ENCODE peak calls at places on chromosomes 11 and 22, in six cellular contexts. O is fibroblast of the aortic adventitia; S is CD4-positive, alpha-beta T cell; Z is thyroid gland; L is HFF-Myc; K is glutamatergic neuron. F is an unnamed sample.

GRCh38 chr22:21938071-21938822 is 14.4 kb downstream of the PPM1F start:
- DNase-seq in S (peak; percentile 79), L (peak; percentile 76), O (peak; percentile 85), Z (peak; percentile 89), K (peak; percentile 99), F (peak; percentile 99)

GRCh38 chr11:119134389-119134978 is 13.1 kb downstream of the HINFP start:
- DNase-seq in L (no peak), K (no peak), Z (peak; percentile 11), O (no peak), S (no peak), F (no peak)

GRCh38 chr11:64522843-64523242 is 68.2 kb upstream of the SLC22A12 start:
- DNase-seq in O (no peak), L (no peak), Z (no peak), S (no peak), K (no peak), F (no peak)

GRCh38 chr11:77127674-77127968 is 425 bp upstream of the MYO7A start:
- DNase-seq in S (no peak), L (no peak), Z (peak; percentile 8), K (no peak), O (no peak), F (no peak)

GRCh38 chr22:20146777-20147176 is 4.1 kb downstream of the CCDC188 start:
- DNase-seq in Z (no peak), O (no peak), S (no peak), L (no peak), K (no peak), F (no peak)

GRCh38 chr11:114044042-114044871 is 15.3 kb upstream of the ZBTB16 start:
- DNase-seq in K (no peak), L (no peak), S (no peak), O (no peak), Z (no peak), F (no peak)

GRCh38 chr22:50676211-50676636 is 3.6 kb downstream of the SHANK3 start:
- DNase-seq in S (no peak), K (no peak), Z (no peak), L (no peak), O (no peak), F (no peak)

GRCh38 chr22:37681556-37682049 is 4.5 kb upstream of the NOL12 start:
- DNase-seq in S (peak; percentile 61), Z (peak; percentile 74), L (no peak), O (peak; percentile 82), K (peak; percentile 74), F (peak; percentile 70)

GRCh38 chr11:126797801-126798200 is 202.8 kb downstream of the KIRREL3 start:
- DNase-seq in O (no peak), S (no peak), K (no peak), L (no peak), Z (no peak), F (no peak)

GRCh38 chr22:41827671-41828070 is 5.2 kb upstream of the SREBF2 start:
- DNase-seq in O (no peak), S (no peak), Z (no peak), K (no peak), L (no peak), F (no peak)

GRCh38 chr11:127844843-127845242 is 742.5 kb downstream of the ETS1 start:
- DNase-seq in O (no peak), L (no peak), S (no peak), K (no peak), Z (no peak), F (no peak)

GRCh38 chr11:128318856-128319474 is 268.4 kb downstream of the ETS1 start:
- DNase-seq in L (no peak), K (no peak), Z (no peak), O (no peak), S (peak; percentile 70), F (no peak)

GRCh38 chr11:1458340-1459218 is 28.0 kb downstream of the MOB2 start:
- DNase-seq in S (no peak), Z (peak; percentile 93), O (no peak), K (peak; percentile 77), L (no peak), F (peak; percentile 45)

GRCh38 chr11:44634401-44635281 is 69.2 kb downstream of the CD82 start:
- DNase-seq in S (no peak), O (peak; percentile 60), K (peak; percentile 56), L (peak; percentile 15), Z (peak; percentile 86), F (no peak)

GRCh38 chr22:44338183-44338812 is 25.5 kb upstream of the SHISAL1 start:
- DNase-seq in K (no peak), O (no peak), S (no peak), L (no peak), Z (no peak), F (no peak)

DNA sequence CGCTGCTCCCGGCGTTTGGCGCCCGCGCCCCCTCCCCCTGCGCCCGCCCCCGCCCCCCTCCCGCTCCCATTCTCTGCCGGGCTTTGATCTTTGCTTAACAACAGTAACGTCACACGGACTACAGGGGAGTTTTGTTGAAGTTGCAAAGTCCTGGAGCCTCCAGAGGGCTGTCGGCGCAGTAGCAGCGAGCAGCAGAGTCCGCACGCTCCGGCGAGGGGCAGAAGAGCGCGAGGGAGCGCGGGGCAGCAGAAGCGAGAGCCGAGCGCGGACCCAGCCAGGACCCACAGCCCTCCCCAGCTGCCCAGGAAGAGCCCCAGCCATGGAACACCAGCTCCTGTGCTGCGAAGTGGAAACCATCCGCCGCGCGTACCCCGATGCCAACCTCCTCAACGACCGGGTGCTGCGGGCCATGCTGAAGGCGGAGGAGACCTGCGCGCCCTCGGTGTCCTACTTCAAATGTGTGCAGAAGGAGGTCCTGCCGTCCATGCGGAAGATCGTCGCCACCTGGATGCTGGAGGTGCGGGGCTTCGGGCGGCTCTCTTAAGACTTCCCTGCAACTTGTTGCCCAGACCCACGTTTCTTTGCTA is at the start of gene CCND1:
- DNase-seq in K (peak; percentile 74), O (peak; percentile 94), Z (peak; percentile 89), S (no peak), L (peak; percentile 91), F (peak; percentile 74)
- TF ChIP-seq CTCF in K (no peak), O (peak; percentile 52), Z (no peak), S (no peak), L (no peak), F (no peak)

GRCh38 chr22:48700566-48701295 is 1126.9 kb downstream of the BRD1 start:
- DNase-seq in Z (no peak), S (no peak), K (no peak), O (no peak), L (no peak), F (no peak)
- TF ChIP-seq CTCF in Z (no peak), S (no peak), K (no peak), O (no peak), L (no peak), F (no peak)

DNA sequence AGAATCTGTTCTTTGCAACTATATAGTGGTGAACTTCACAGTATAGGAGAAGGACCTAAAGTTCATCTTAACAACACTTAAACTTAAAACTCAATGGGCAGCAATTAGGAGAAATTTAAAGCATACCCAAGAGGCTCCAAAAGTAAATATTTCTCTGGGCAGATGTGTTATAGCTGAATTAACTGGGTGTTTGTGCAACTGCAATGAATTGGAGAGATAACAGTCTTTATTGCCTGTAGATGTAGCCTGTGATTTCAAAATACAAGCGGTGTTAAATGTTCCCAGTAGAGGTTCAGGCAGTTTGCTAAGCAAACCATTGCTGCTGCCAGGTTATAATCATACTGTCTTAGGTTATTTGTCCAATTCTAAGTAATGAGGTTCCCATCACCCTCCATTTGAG is 294.1 kb upstream of the MTNR1B start:
- DNase-seq in K (no peak), O (no peak), Z (no peak), L (no peak), S (no peak), F (no peak)
- TF ChIP-seq CTCF in K (no peak), O (no peak), Z (no peak), L (no peak), S (no peak), F (no peak)

GRCh38 chr11:17351171-17351509 is 460 bp upstream of the NCR3LG1 start:
- DNase-seq in K (no peak), Z (no peak), S (no peak), L (no peak), O (no peak), F (no peak)
- TF ChIP-seq CTCF in K (peak; percentile 47), Z (peak; percentile 11), S (peak; percentile 26), L (peak; percentile 9), O (peak; percentile 31), F (peak; percentile 32)

GRCh38 chr11:71302911-71303310 is 50.5 kb upstream of the SHANK2 start:
- DNase-seq in S (no peak), K (no peak), L (no peak), O (no peak), Z (no peak), F (no peak)
- TF ChIP-seq CTCF in S (no peak), K (no peak), L (no peak), O (peak; percentile 18), Z (no peak), F (no peak)

DNA sequence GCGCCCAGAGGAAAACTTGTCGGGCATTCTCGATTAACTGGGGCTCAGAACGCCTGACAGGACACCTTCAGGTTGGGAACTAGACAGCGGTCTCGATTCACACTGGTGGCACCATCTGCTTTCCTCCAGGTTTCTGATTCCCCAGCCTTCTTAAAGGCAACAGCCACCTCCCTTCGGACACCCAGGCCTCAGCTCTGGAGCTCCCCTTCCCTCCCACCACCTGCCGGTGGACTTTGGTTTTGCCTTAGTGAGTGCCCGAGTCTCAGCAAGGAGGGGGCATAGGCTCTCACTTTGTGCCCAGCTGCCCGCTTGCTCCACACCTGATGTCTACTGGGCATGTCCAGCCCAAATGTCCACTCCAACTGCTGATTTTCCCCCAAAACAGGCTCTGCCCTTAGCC is 110.4 kb upstream of the PARVA start:
- DNase-seq in S (no peak), O (no peak), Z (no peak), K (no peak), L (no peak), F (no peak)
- TF ChIP-seq CTCF in S (no peak), O (no peak), Z (no peak), K (no peak), L (no peak), F (no peak)

GRCh38 chr22:45544588-45545170 is 42.0 kb downstream of the FBLN1 start:
- DNase-seq in K (no peak), O (peak; percentile 99), L (no peak), Z (no peak), S (no peak), F (no peak)

GRCh38 chr22:45540122-45540521 is 37.4 kb downstream of the FBLN1 start:
- DNase-seq in O (no peak), S (no peak), L (no peak), Z (peak; percentile 56), K (no peak), F (no peak)

GRCh38 chr22:45542001-45542520 is 39.4 kb downstream of the FBLN1 start:
- DNase-seq in O (no peak), Z (no peak), L (no peak), S (no peak), K (no peak), F (no peak)

GRCh38 chr22:45541580-45541979 is 38.9 kb downstream of the FBLN1 start:
- DNase-seq in S (no peak), L (no peak), K (no peak), O (no peak), Z (no peak), F (no peak)

DNA sequence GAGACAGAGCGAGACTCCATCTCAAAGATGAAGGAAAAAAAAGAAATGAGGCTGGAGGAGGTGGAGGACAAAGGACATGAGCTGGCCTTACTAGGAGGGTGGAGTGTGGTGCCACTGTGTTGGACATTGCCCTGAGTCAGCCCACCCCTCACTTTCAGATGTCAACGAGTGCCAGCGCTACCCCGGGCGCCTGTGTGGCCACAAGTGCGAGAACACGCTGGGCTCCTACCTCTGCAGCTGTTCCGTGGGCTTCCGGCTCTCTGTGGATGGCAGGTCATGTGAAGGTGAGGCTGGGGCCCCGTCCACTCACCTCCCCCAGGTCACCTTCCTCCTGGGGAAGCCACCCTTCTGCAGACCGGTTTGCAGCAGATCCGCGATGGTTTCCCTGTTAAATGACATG is 40.6 kb downstream of the FBLN1 start:
- DNase-seq in K (no peak), L (no peak), O (no peak), Z (no peak), S (no peak), F (no peak)
- TF ChIP-seq CTCF in K (no peak), L (no peak), O (no peak), Z (no peak), S (no peak), F (no peak)

GRCh38 chr22:28772633-28773460 is at the start of gene CCDC117:
- DNase-seq in O (peak; percentile 96), S (peak; percentile 91), K (peak; percentile 95), Z (peak; percentile 95), L (peak; percentile 78), F (peak; percentile 88)
- TF ChIP-seq CTCF in O (peak; percentile 20), S (no peak), K (peak; percentile 23), Z (peak; percentile 52), L (no peak), F (peak; percentile 32)